ENCODE peak calls at places on chromosomes 3 and 15, in four cellular contexts. One of them, this sample, is unnamed.

GRCh38 chr3:55296035-55296434 is 191.1 kb downstream of the WNT5A start:
- DNase-seq in right lobe of liver: no peak
- DNase-seq in upper lobe of left lung: no peak
- DNase-seq in iPS-NIHi11: no peak
- DNase-seq in this sample: no peak

GRCh38 chr15:85743392-85744045 is 51.2 kb downstream of the KLHL25 start:
- DNase-seq in right lobe of liver: no peak
- DNase-seq in upper lobe of left lung: no peak
- DNase-seq in iPS-NIHi11: no peak
- DNase-seq in this sample: peak

GRCh38 chr15:74793135-74794028 is 11.5 kb downstream of the CSK start:
- DNase-seq in right lobe of liver: no peak
- DNase-seq in upper lobe of left lung: peak
- DNase-seq in iPS-NIHi11: no peak
- DNase-seq in this sample: no peak

GRCh38 chr15:84797212-84797611 is 19.9 kb upstream of the ALPK3 start:
- DNase-seq in right lobe of liver: no peak
- DNase-seq in upper lobe of left lung: no peak
- DNase-seq in iPS-NIHi11: no peak
- DNase-seq in this sample: no peak

GRCh38 chr3:155890671-155891190 is 20.3 kb downstream of the GMPS start:
- DNase-seq in right lobe of liver: no peak
- DNase-seq in upper lobe of left lung: no peak
- DNase-seq in iPS-NIHi11: peak
- DNase-seq in this sample: no peak

GRCh38 chr3:15341030-15341726 is 8.8 kb upstream of the SH3BP5 start:
- DNase-seq in right lobe of liver: no peak
- DNase-seq in upper lobe of left lung: no peak
- DNase-seq in iPS-NIHi11: no peak
- DNase-seq in this sample: no peak

GRCh38 chr3:64728428-64728827 is 40.6 kb upstream of the ADAMTS9 start:
- DNase-seq in right lobe of liver: no peak
- DNase-seq in upper lobe of left lung: no peak
- DNase-seq in iPS-NIHi11: no peak
- DNase-seq in this sample: no peak

GRCh38 chr3:140406655-140407054 is 271.2 kb upstream of the TRIM42 start:
- DNase-seq in right lobe of liver: no peak
- DNase-seq in upper lobe of left lung: no peak
- DNase-seq in iPS-NIHi11: no peak
- DNase-seq in this sample: no peak

GRCh38 chr3:61464785-61465184 is 96.6 kb upstream of the PTPRG start:
- DNase-seq in right lobe of liver: no peak
- DNase-seq in upper lobe of left lung: no peak
- DNase-seq in iPS-NIHi11: no peak
- DNase-seq in this sample: no peak

GRCh38 chr3:64381369-64381768 is 156.1 kb upstream of the PRICKLE2 start:
- DNase-seq in right lobe of liver: no peak
- DNase-seq in upper lobe of left lung: no peak
- DNase-seq in iPS-NIHi11: no peak
- DNase-seq in this sample: no peak

GRCh38 chr15:41935566-41936020 is 36.8 kb downstream of the EHD4 start:
- DNase-seq in right lobe of liver: no peak
- DNase-seq in upper lobe of left lung: no peak
- DNase-seq in iPS-NIHi11: no peak
- DNase-seq in this sample: no peak

GRCh38 chr15:41503669-41504010 is 10.0 kb downstream of the ITPKA start:
- DNase-seq in right lobe of liver: no peak
- DNase-seq in upper lobe of left lung: no peak
- DNase-seq in iPS-NIHi11: no peak
- DNase-seq in this sample: no peak

GRCh38 chr3:15755181-15755580 is 42.6 kb downstream of the ANKRD28 start:
- DNase-seq in right lobe of liver: no peak
- DNase-seq in upper lobe of left lung: no peak
- DNase-seq in iPS-NIHi11: no peak
- DNase-seq in this sample: no peak

GRCh38 chr15:57647791-57648130 is 56.1 kb downstream of the MYZAP start:
- DNase-seq in right lobe of liver: no peak
- DNase-seq in upper lobe of left lung: peak
- DNase-seq in iPS-NIHi11: peak
- DNase-seq in this sample: no peak

GRCh38 chr3:174951023-174951422 is 91.9 kb downstream of the NAALADL2 start:
- DNase-seq in right lobe of liver: no peak
- DNase-seq in upper lobe of left lung: no peak
- DNase-seq in iPS-NIHi11: no peak
- DNase-seq in this sample: no peak

GRCh38 chr3:89332311-89333159 is 225.1 kb downstream of the EPHA3 start:
- DNase-seq in right lobe of liver: no peak
- DNase-seq in upper lobe of left lung: no peak
- DNase-seq in iPS-NIHi11: no peak
- DNase-seq in this sample: no peak

GRCh38 chr3:114144909-114145688 is 33.8 kb downstream of the DRD3 start:
- DNase-seq in right lobe of liver: no peak
- DNase-seq in upper lobe of left lung: no peak
- DNase-seq in iPS-NIHi11: no peak
- DNase-seq in this sample: no peak

GRCh38 chr3:156681003-156681402 is 6.6 kb downstream of the TIPARP start:
- DNase-seq in right lobe of liver: no peak
- DNase-seq in upper lobe of left lung: peak
- DNase-seq in iPS-NIHi11: no peak
- DNase-seq in this sample: no peak

GRCh38 chr3:4043867-4044575 is 244.8 kb downstream of the LRRN1 start:
- DNase-seq in right lobe of liver: no peak
- DNase-seq in upper lobe of left lung: no peak
- DNase-seq in iPS-NIHi11: no peak
- DNase-seq in this sample: no peak

GRCh38 chr3:190543656-190544055 is 29.8 kb downstream of the IL1RAP start:
- DNase-seq in right lobe of liver: no peak
- DNase-seq in upper lobe of left lung: no peak
- DNase-seq in iPS-NIHi11: no peak
- DNase-seq in this sample: no peak

GRCh38 chr3:99960941-99961340 is 143.3 kb downstream of the CMSS1 start:
- DNase-seq in right lobe of liver: no peak
- DNase-seq in upper lobe of left lung: no peak
- DNase-seq in iPS-NIHi11: no peak
- DNase-seq in this sample: no peak

This sample was measured in left lobe of liver.